ENCODE peak calls at places on chromosomes 5 and 9, in four cellular contexts. C is IMR-90, I is GM12892, P is A549. O is an unnamed sample.

GRCh38 chr9:71746753-71747115 is 21.6 kb downstream of the CEMIP2 start:
- DNase-seq in P (no peak), C (no peak), I (no peak), O (no peak)

GRCh38 chr9:89863837-89864236 is 259.0 kb downstream of the GADD45G start:
- DNase-seq in P (no peak), C (no peak), I (no peak), O (no peak)

GRCh38 chr5:168592014-168592368 is 12.8 kb upstream of the PANK3 start:
- DNase-seq in P (no peak), I (no peak), C (peak), O (no peak)

GRCh38 chr9:134283111-134283515 is 43.1 kb upstream of the RXRA start:
- DNase-seq in C (peak), P (no peak), I (no peak), O (no peak)

GRCh38 chr9:12889402-12890106 is 114.7 kb downstream of the LURAP1L start:
- DNase-seq in C (no peak), I (no peak), P (no peak), O (no peak)

GRCh38 chr9:89234636-89235035 is 56.0 kb upstream of the SHC3 start:
- DNase-seq in C (peak), P (peak), I (no peak), O (no peak)

GRCh38 chr5:82217917-82218316 is 60.2 kb downstream of the RPS23 start:
- DNase-seq in C (no peak), P (no peak), I (no peak), O (no peak)

GRCh38 chr5:34743878-34744277 is 87.8 kb downstream of the RAI14 start:
- DNase-seq in C (peak), I (no peak), P (no peak), O (no peak)

GRCh38 chr5:151183451-151184245 is 26.1 kb upstream of the ANXA6 start:
- DNase-seq in P (no peak), C (peak), I (no peak), O (no peak)

GRCh38 chr5:103362211-103362610 is 103.6 kb downstream of the MACIR start:
- DNase-seq in I (no peak), P (no peak), C (peak), O (no peak)

DNA sequence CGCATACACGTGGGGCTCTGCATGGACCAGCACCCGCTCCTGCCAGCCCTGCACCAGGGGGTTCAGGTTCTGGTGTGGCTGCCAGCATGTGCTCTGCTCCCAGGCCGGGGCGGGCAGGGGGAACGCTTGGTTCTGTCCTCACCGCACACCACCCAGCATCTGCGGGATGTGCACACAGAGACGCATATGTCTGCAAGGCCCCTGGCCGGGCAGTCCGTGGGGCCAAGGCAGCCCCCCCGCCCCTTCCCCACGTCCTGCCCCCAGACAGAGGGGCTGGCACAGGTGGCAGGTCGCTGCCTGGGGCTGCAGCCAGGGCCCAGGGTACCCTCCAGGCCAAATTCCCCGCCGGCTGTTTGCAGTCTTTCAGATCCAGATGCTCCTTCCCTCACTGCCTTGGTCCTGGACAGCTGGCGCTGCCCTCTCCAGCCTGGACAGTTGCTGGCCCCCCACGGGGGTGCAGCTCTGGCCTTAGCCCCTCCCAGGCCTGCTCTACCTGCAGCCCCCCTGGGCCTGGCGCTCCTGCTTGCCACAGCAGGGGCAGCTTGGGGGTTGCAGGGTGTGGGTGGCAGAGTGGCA is 18.0 kb upstream of the NRARP start:
- DNase-seq in I (no peak), C (no peak), P (no peak), O (no peak)
- TF ChIP-seq POLR2A in I (no peak), C (no peak), P (no peak), O (no peak)

DNA sequence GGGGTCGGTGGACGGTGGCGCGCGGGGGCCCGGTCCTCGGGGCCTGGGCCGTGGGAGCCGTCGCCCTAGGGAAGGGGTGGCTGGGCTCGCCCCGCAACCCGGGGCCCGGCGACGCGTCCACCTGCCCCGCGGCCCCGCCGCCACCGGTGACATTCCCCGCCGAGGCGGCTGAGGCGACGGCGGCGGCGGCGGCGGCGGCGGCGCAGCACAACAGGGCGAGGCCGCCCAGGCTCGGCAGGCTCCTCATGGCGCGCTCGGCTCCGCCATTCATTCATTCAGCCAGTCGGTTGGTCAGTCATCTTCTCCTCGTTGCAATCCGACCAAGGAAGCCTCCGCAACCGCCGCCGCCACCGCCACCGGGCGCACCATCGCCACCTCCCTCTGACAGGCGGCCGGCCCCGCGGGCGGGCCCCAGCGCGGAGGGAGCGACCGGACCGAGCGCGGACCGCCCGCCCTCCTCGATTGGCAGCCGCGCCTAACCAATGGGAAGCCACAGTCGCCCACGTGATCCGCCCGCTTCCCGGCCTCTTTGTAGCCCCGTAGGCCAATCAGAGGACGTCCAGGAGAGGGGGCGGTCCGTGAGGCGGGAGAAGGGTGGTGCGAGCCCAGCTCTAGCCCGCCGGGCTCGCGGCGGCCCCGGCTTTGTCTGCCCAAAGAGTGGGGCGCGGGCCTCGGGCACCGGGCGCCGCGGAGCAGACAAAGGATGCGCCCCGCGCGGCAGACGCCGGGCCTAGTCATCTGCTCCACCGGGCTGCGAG is at the start of gene MEGF9:
- DNase-seq in P (peak), I (peak), C (peak), O (peak)
- TF ChIP-seq POLR2A in P (peak), I (peak), C (peak), O (peak)

DNA sequence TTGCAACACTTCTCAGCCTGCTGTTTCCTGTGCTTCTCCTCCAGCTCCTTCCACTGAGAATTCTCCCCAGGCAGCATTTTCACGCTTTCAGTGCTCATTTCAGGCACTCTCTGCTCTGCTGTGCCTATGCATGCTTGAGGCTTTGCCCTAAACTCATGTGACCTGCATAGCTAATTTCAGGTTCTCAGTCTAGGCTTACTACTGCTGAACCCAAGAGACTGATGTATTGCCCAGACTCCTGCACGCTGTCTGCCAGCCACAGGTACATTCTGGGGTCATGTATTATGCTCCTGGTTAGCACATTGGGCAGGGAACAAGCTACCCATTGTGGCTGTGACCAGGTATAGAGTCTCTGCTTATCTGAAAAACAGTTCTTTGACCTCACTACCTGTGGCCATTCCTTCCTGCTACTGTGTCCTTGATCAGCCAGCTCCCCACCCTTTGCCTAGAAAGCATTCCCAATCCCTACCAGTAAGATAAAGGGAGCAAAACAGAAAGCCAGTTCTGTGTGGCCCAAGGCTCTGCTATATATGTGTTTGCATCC is 34.7 kb downstream of the PIP5K1B start:
- DNase-seq in P (no peak), I (no peak), C (no peak), O (no peak)
- TF ChIP-seq POLR2A in P (no peak), I (no peak), C (no peak), O (no peak)

DNA sequence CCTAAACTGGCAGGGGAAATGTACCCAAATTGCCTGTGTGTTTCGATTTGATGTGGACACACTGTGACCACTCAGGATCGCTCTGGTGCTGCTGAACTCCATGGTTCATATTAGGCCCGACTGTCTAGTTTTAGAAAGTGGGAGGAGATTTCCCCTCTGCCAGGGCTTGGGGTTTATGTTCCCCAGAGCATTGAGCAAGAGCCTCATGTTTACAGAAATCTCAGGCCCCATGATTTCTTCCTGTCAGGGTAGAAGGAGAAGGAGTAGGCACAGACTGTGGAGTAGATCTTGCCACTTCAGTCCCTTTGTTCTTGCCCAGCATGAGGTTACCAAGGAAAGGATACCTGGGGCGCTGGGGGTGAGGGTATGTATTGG is 40.8 kb upstream of the GLRX start:
- DNase-seq in I (no peak), C (peak), P (no peak), O (no peak)
- TF ChIP-seq POLR2A in I (no peak), C (no peak), P (no peak), O (no peak)

GRCh38 chr5:1312993-1313833 is 18.3 kb upstream of the TERT start:
- DNase-seq in C (no peak), P (no peak), I (peak), O (no peak)
- TF ChIP-seq POLR2A in C (no peak), P (no peak), I (peak), O (no peak)